ENCODE peak calls at places on chromosomes 7 and 10, in four cellular contexts. One of them, this sample, is unnamed.
A peak's percentile ranks its signal among the peaks of the same experiment; 100 is the strongest.

GRCh38 chr7:33868151-33868550 is 37.2 kb upstream of the BMPER start:
- DNase-seq in uterus: no peak
- DNase-seq in GM06990: no peak
- DNase-seq in neural crest cell: no peak
- DNase-seq in this sample: no peak

GRCh38 chr10:8913720-8914119 is 859.2 kb downstream of the GATA3 start:
- DNase-seq in uterus: no peak
- DNase-seq in GM06990: no peak
- DNase-seq in neural crest cell: no peak
- DNase-seq in this sample: no peak

GRCh38 chr7:93810571-93810970 is 80.0 kb downstream of the TFPI2 start:
- DNase-seq in uterus: no peak
- DNase-seq in GM06990: no peak
- DNase-seq in neural crest cell: no peak
- DNase-seq in this sample: no peak

GRCh38 chr10:49173848-49174247 is 14.3 kb downstream of the TMEM273 start:
- DNase-seq in uterus: no peak
- DNase-seq in GM06990: no peak
- DNase-seq in neural crest cell: no peak
- DNase-seq in this sample: no peak

GRCh38 chr10:130998642-130999041 is 312.9 kb downstream of the TCERG1L start:
- DNase-seq in uterus: no peak
- DNase-seq in GM06990: no peak
- DNase-seq in neural crest cell: no peak
- DNase-seq in this sample: no peak

GRCh38 chr7:158973440-158973839 is 117.1 kb downstream of the DYNC2I1 start:
- DNase-seq in uterus: no peak
- DNase-seq in GM06990: no peak
- DNase-seq in neural crest cell: peak; percentile 54
- DNase-seq in this sample: peak; percentile 67

GRCh38 chr7:44567884-44568283 is 5.8 kb downstream of the DDX56 start:
- DNase-seq in uterus: no peak
- DNase-seq in GM06990: no peak
- DNase-seq in neural crest cell: no peak
- DNase-seq in this sample: no peak

GRCh38 chr7:128937647-128938523 is at the start of gene IRF5:
- DNase-seq in uterus: no peak
- DNase-seq in GM06990: peak; percentile 83
- DNase-seq in neural crest cell: no peak
- DNase-seq in this sample: peak; percentile 37

GRCh38 chr10:123194056-123194455 is 39.9 kb downstream of the BUB3 start:
- DNase-seq in uterus: no peak
- DNase-seq in GM06990: no peak
- DNase-seq in neural crest cell: no peak
- DNase-seq in this sample: no peak

GRCh38 chr10:110746254-110746826 is 102.2 kb downstream of the RBM20 start:
- DNase-seq in uterus: peak; percentile 65
- DNase-seq in GM06990: peak; percentile 31
- DNase-seq in neural crest cell: peak; percentile 57
- DNase-seq in this sample: peak; percentile 67

GRCh38 chr7:101817031-101817929 is at the start of gene CUX1:
- DNase-seq in uterus: peak; percentile 46
- DNase-seq in GM06990: peak; percentile 55
- DNase-seq in neural crest cell: peak; percentile 30
- DNase-seq in this sample: peak; percentile 29

GRCh38 chr7:57417736-57418135 is 32.2 kb upstream of the ZNF716 start:
- DNase-seq in uterus: no peak
- DNase-seq in GM06990: no peak
- DNase-seq in neural crest cell: no peak
- DNase-seq in this sample: no peak

GRCh38 chr7:13433946-13434345 is 555.5 kb downstream of the ETV1 start:
- DNase-seq in uterus: no peak
- DNase-seq in GM06990: no peak
- DNase-seq in neural crest cell: no peak
- DNase-seq in this sample: no peak

GRCh38 chr7:10950494-10950893 is 23.2 kb upstream of the PHF14 start:
- DNase-seq in uterus: no peak
- DNase-seq in GM06990: no peak
- DNase-seq in neural crest cell: no peak
- DNase-seq in this sample: no peak

GRCh38 chr7:105473163-105473562 is 48.9 kb downstream of the PUS7 start:
- DNase-seq in uterus: no peak
- DNase-seq in GM06990: no peak
- DNase-seq in neural crest cell: no peak
- DNase-seq in this sample: no peak

GRCh38 chr10:102859911-102860310 is 5.9 kb downstream of the BORCS7 start:
- DNase-seq in uterus: no peak
- DNase-seq in GM06990: no peak
- DNase-seq in neural crest cell: no peak
- DNase-seq in this sample: no peak

GRCh38 chr10:4174197-4174596 is 389.2 kb upstream of the KLF6 start:
- DNase-seq in uterus: no peak
- DNase-seq in GM06990: no peak
- DNase-seq in neural crest cell: no peak
- DNase-seq in this sample: no peak

GRCh38 chr10:119538632-119539358 is 3.7 kb downstream of the RGS10 start:
- DNase-seq in uterus: no peak
- DNase-seq in GM06990: peak; percentile 25
- DNase-seq in neural crest cell: no peak
- DNase-seq in this sample: peak; percentile 82

GRCh38 chr7:157125376-157126223 is 13.1 kb upstream of the UBE3C start:
- DNase-seq in uterus: no peak
- DNase-seq in GM06990: no peak
- DNase-seq in neural crest cell: no peak
- DNase-seq in this sample: no peak

GRCh38 chr10:1434202-1434601 is 303.1 kb downstream of the ADARB2 start:
- DNase-seq in uterus: no peak
- DNase-seq in GM06990: no peak
- DNase-seq in neural crest cell: no peak
- DNase-seq in this sample: no peak

GRCh38 chr7:157466473-157467261 is 129.9 kb downstream of the DNAJB6 start:
- DNase-seq in uterus: no peak
- DNase-seq in GM06990: no peak
- DNase-seq in neural crest cell: peak; percentile 32
- DNase-seq in this sample: no peak

GRCh38 chr7:126803060-126803665 is 449.6 kb downstream of the GRM8 start:
- DNase-seq in uterus: no peak
- DNase-seq in GM06990: peak; percentile 15
- DNase-seq in neural crest cell: peak; percentile 50
- DNase-seq in this sample: peak; percentile 59

GRCh38 chr7:55593515-55594318 is 21.4 kb upstream of the VOPP1 start:
- DNase-seq in uterus: peak; percentile 43
- DNase-seq in GM06990: no peak
- DNase-seq in neural crest cell: peak; percentile 77
- DNase-seq in this sample: peak; percentile 79

GRCh38 chr10:86710987-86711236 is 42.6 kb downstream of the LDB3 start:
- DNase-seq in uterus: no peak
- DNase-seq in GM06990: no peak
- DNase-seq in neural crest cell: no peak
- DNase-seq in this sample: no peak
- TF ChIP-seq CTCF in uterus: no peak
- TF ChIP-seq CTCF in GM06990: peak; percentile 66
- TF ChIP-seq CTCF in neural crest cell: no peak
- TF ChIP-seq CTCF in this sample: no peak

GRCh38 chr10:126129026-126129425 is 232.7 kb downstream of the FANK1 start:
- DNase-seq in uterus: no peak
- DNase-seq in GM06990: no peak
- DNase-seq in neural crest cell: no peak
- DNase-seq in this sample: no peak

GRCh38 chr10:126127630-126128029 is 231.3 kb downstream of the FANK1 start:
- DNase-seq in uterus: no peak
- DNase-seq in GM06990: no peak
- DNase-seq in neural crest cell: no peak
- DNase-seq in this sample: no peak

GRCh38 chr10:126131338-126131737 is 235.0 kb downstream of the FANK1 start:
- DNase-seq in uterus: no peak
- DNase-seq in GM06990: no peak
- DNase-seq in neural crest cell: no peak
- DNase-seq in this sample: no peak

GRCh38 chr10:126128581-126128980 is 232.2 kb downstream of the FANK1 start:
- DNase-seq in uterus: no peak
- DNase-seq in GM06990: no peak
- DNase-seq in neural crest cell: no peak
- DNase-seq in this sample: no peak

GRCh38 chr10:126130291-126130710 is 233.9 kb downstream of the FANK1 start:
- DNase-seq in uterus: no peak
- DNase-seq in GM06990: no peak
- DNase-seq in neural crest cell: no peak
- DNase-seq in this sample: no peak
- TF ChIP-seq CTCF in uterus: no peak
- TF ChIP-seq CTCF in GM06990: no peak
- TF ChIP-seq CTCF in neural crest cell: no peak
- TF ChIP-seq CTCF in this sample: no peak

DNA sequence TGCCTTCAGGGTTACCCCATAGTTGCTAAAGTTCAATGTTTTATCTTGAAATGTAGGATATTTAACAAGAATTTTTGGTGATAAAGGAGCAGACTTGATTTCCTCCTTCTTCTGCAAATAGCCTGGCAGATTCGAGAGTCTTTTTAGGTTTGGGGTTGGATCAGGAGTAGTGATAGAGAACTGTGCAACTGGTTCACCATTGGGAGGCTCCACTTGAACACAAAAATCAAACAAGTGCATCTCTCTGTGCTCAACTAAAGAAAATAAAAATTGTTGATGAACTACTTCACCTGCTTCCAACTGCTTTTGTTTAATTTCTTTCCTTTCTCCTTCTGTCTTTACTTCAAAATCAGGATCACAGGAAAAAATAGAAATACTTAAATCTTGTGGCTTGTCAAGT is 58.5 kb downstream of the MACC1 start:
- DNase-seq in uterus: no peak
- DNase-seq in GM06990: no peak
- DNase-seq in neural crest cell: no peak
- DNase-seq in this sample: no peak
- TF ChIP-seq CTCF in uterus: peak; percentile 9
- TF ChIP-seq CTCF in GM06990: peak; percentile 35
- TF ChIP-seq CTCF in neural crest cell: no peak
- TF ChIP-seq CTCF in this sample: no peak

DNA sequence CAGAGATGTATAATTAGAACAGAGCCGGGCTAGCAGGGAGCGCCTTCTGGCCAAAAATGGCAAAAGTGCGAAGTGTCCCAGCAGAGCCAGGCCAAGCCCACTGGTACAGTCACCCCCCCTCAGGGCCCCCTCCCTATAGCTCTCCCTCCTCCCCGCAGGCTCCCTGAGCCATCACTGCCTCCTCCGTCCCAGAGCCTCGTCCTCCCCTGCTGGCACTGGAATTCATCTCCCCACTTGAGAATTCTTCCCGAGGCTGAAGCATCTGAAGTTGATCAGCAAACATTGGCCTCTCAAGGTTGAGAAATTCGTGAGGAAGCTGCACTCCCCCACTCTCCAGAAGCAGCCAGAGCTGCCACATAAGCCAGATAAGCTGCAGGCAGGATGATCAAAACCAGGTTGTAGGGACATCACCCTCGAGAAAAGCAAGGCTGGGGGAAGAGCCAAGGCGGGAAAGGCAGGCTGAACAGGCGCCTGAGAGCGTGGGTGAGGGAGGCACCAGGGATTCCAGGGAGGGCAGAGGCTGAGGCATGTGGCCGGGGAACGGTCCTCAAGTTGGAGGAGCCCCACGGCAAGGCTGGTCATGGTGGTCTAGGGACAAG is 23.4 kb downstream of the CAMK2G start:
- DNase-seq in uterus: peak; percentile 93
- DNase-seq in GM06990: no peak
- DNase-seq in neural crest cell: no peak
- DNase-seq in this sample: no peak
- TF ChIP-seq CTCF in uterus: no peak
- TF ChIP-seq CTCF in GM06990: no peak
- TF ChIP-seq CTCF in neural crest cell: no peak
- TF ChIP-seq CTCF in this sample: no peak

This sample was measured in activated CD8-positive, alpha-beta T cell treated with anti-CD3 and anti-CD28 coated beads for 36 hours.